ENCODE peak calls at places on chromosomes 3 and 15, in ten cellular contexts. One of them, this sample, is unnamed.

GRCh38 chr3:42632146-42632545 is 21.4 kb upstream of the ZBTB47 start:
- DNase-seq in uterus: no peak
- DNase-seq in suprapubic skin: no peak
- DNase-seq in A549: no peak
- DNase-seq in Peyer's patch: no peak
- DNase-seq in heart left ventricle: no peak
- DNase-seq in tibial nerve: no peak
- DNase-seq in adrenal gland: no peak
- DNase-seq in esophagus squamous epithelium: no peak
- DNase-seq in sigmoid colon: no peak
- DNase-seq in this sample: no peak

GRCh38 chr3:183375787-183376186 is 52.6 kb downstream of the MCF2L2 start:
- DNase-seq in A549: no peak
- DNase-seq in tibial nerve: no peak
- DNase-seq in adrenal gland: no peak
- DNase-seq in suprapubic skin: no peak
- DNase-seq in esophagus squamous epithelium: no peak
- DNase-seq in uterus: no peak
- DNase-seq in heart left ventricle: no peak
- DNase-seq in sigmoid colon: no peak
- DNase-seq in Peyer's patch: no peak
- DNase-seq in this sample: no peak

GRCh38 chr3:150227839-150228238 is 180.3 kb upstream of the TSC22D2 start:
- DNase-seq in heart left ventricle: peak
- DNase-seq in esophagus squamous epithelium: no peak
- DNase-seq in tibial nerve: no peak
- DNase-seq in Peyer's patch: peak
- DNase-seq in suprapubic skin: no peak
- DNase-seq in sigmoid colon: no peak
- DNase-seq in adrenal gland: peak
- DNase-seq in A549: peak
- DNase-seq in uterus: no peak
- DNase-seq in this sample: peak

GRCh38 chr3:123370819-123371218 is 78.1 kb downstream of the ADCY5 start:
- DNase-seq in tibial nerve: no peak
- DNase-seq in sigmoid colon: peak
- DNase-seq in esophagus squamous epithelium: no peak
- DNase-seq in A549: no peak
- DNase-seq in uterus: no peak
- DNase-seq in heart left ventricle: no peak
- DNase-seq in Peyer's patch: peak
- DNase-seq in suprapubic skin: no peak
- DNase-seq in adrenal gland: no peak
- DNase-seq in this sample: no peak

GRCh38 chr3:126310816-126311215 is 46.4 kb downstream of the KLF15 start:
- DNase-seq in tibial nerve: no peak
- DNase-seq in uterus: no peak
- DNase-seq in sigmoid colon: no peak
- DNase-seq in adrenal gland: no peak
- DNase-seq in suprapubic skin: no peak
- DNase-seq in heart left ventricle: no peak
- DNase-seq in Peyer's patch: no peak
- DNase-seq in esophagus squamous epithelium: no peak
- DNase-seq in A549: no peak
- DNase-seq in this sample: peak

GRCh38 chr15:62125763-62126162 is 39.3 kb downstream of the C2CD4B start:
- DNase-seq in uterus: no peak
- DNase-seq in A549: peak
- DNase-seq in sigmoid colon: no peak
- DNase-seq in esophagus squamous epithelium: no peak
- DNase-seq in tibial nerve: no peak
- DNase-seq in Peyer's patch: no peak
- DNase-seq in adrenal gland: peak
- DNase-seq in suprapubic skin: no peak
- DNase-seq in heart left ventricle: no peak
- DNase-seq in this sample: no peak

GRCh38 chr15:81326466-81327212 is 2.7 kb upstream of the STARD5 start:
- DNase-seq in A549: no peak
- DNase-seq in suprapubic skin: no peak
- DNase-seq in sigmoid colon: no peak
- DNase-seq in esophagus squamous epithelium: no peak
- DNase-seq in uterus: no peak
- DNase-seq in Peyer's patch: no peak
- DNase-seq in adrenal gland: no peak
- DNase-seq in heart left ventricle: no peak
- DNase-seq in tibial nerve: no peak
- DNase-seq in this sample: no peak

GRCh38 chr3:14492948-14493881 is 46.9 kb downstream of the GRIP2 start:
- DNase-seq in sigmoid colon: no peak
- DNase-seq in esophagus squamous epithelium: no peak
- DNase-seq in Peyer's patch: peak
- DNase-seq in adrenal gland: no peak
- DNase-seq in heart left ventricle: no peak
- DNase-seq in A549: no peak
- DNase-seq in tibial nerve: no peak
- DNase-seq in suprapubic skin: peak
- DNase-seq in uterus: no peak
- DNase-seq in this sample: no peak

GRCh38 chr15:52505141-52505540 is 23.5 kb downstream of the MYO5A start:
- DNase-seq in A549: no peak
- DNase-seq in Peyer's patch: no peak
- DNase-seq in esophagus squamous epithelium: no peak
- DNase-seq in suprapubic skin: peak
- DNase-seq in sigmoid colon: no peak
- DNase-seq in tibial nerve: no peak
- DNase-seq in heart left ventricle: peak
- DNase-seq in uterus: no peak
- DNase-seq in adrenal gland: no peak
- DNase-seq in this sample: no peak

GRCh38 chr15:31434418-31435255 is 108.0 kb downstream of the KLF13 start:
- DNase-seq in Peyer's patch: no peak
- DNase-seq in tibial nerve: no peak
- DNase-seq in suprapubic skin: peak
- DNase-seq in esophagus squamous epithelium: peak
- DNase-seq in heart left ventricle: peak
- DNase-seq in uterus: no peak
- DNase-seq in A549: no peak
- DNase-seq in sigmoid colon: peak
- DNase-seq in adrenal gland: no peak
- DNase-seq in this sample: peak

GRCh38 chr3:86168512-86168911 is 822.4 kb downstream of the VGLL3 start:
- DNase-seq in adrenal gland: no peak
- DNase-seq in tibial nerve: no peak
- DNase-seq in uterus: no peak
- DNase-seq in heart left ventricle: no peak
- DNase-seq in esophagus squamous epithelium: no peak
- DNase-seq in Peyer's patch: no peak
- DNase-seq in A549: no peak
- DNase-seq in suprapubic skin: no peak
- DNase-seq in sigmoid colon: no peak
- DNase-seq in this sample: no peak

GRCh38 chr15:89113263-89113662 is 25.0 kb downstream of the ABHD2 start:
- DNase-seq in adrenal gland: no peak
- DNase-seq in A549: no peak
- DNase-seq in suprapubic skin: no peak
- DNase-seq in uterus: no peak
- DNase-seq in sigmoid colon: peak
- DNase-seq in Peyer's patch: no peak
- DNase-seq in tibial nerve: no peak
- DNase-seq in esophagus squamous epithelium: no peak
- DNase-seq in heart left ventricle: no peak
- DNase-seq in this sample: no peak

GRCh38 chr15:37078000-37078399 is 22.3 kb downstream of the MEIS2 start:
- DNase-seq in sigmoid colon: no peak
- DNase-seq in suprapubic skin: no peak
- DNase-seq in uterus: no peak
- DNase-seq in esophagus squamous epithelium: no peak
- DNase-seq in A549: no peak
- DNase-seq in adrenal gland: no peak
- DNase-seq in Peyer's patch: no peak
- DNase-seq in tibial nerve: no peak
- DNase-seq in heart left ventricle: no peak
- DNase-seq in this sample: no peak

GRCh38 chr3:160676547-160677303 is at the start of gene ARL14:
- DNase-seq in sigmoid colon: no peak
- DNase-seq in Peyer's patch: no peak
- DNase-seq in adrenal gland: peak
- DNase-seq in A549: peak
- DNase-seq in uterus: no peak
- DNase-seq in suprapubic skin: no peak
- DNase-seq in tibial nerve: no peak
- DNase-seq in esophagus squamous epithelium: no peak
- DNase-seq in heart left ventricle: no peak
- DNase-seq in this sample: no peak
- TF ChIP-seq POLR2A in sigmoid colon: peak
- TF ChIP-seq POLR2A in Peyer's patch: peak
- TF ChIP-seq POLR2A in adrenal gland: no peak
- TF ChIP-seq POLR2A in A549: no peak
- TF ChIP-seq POLR2A in uterus: no peak
- TF ChIP-seq POLR2A in suprapubic skin: no peak
- TF ChIP-seq POLR2A in tibial nerve: no peak
- TF ChIP-seq POLR2A in esophagus squamous epithelium: no peak
- TF ChIP-seq POLR2A in heart left ventricle: no peak
- TF ChIP-seq POLR2A in this sample: no peak

GRCh38 chr3:190175490-190175889 is 54.8 kb upstream of the P3H2 start:
- DNase-seq in Peyer's patch: no peak
- DNase-seq in tibial nerve: no peak
- DNase-seq in esophagus squamous epithelium: no peak
- DNase-seq in A549: no peak
- DNase-seq in uterus: no peak
- DNase-seq in heart left ventricle: no peak
- DNase-seq in sigmoid colon: no peak
- DNase-seq in adrenal gland: no peak
- DNase-seq in suprapubic skin: no peak
- DNase-seq in this sample: no peak

GRCh38 chr3:190182418-190183043 is 61.8 kb upstream of the P3H2 start:
- DNase-seq in suprapubic skin: no peak
- DNase-seq in sigmoid colon: no peak
- DNase-seq in esophagus squamous epithelium: no peak
- DNase-seq in A549: peak
- DNase-seq in adrenal gland: no peak
- DNase-seq in tibial nerve: no peak
- DNase-seq in Peyer's patch: no peak
- DNase-seq in heart left ventricle: no peak
- DNase-seq in uterus: no peak
- DNase-seq in this sample: no peak

GRCh38 chr3:190178779-190179178 is 58.1 kb upstream of the P3H2 start:
- DNase-seq in suprapubic skin: no peak
- DNase-seq in A549: no peak
- DNase-seq in esophagus squamous epithelium: no peak
- DNase-seq in Peyer's patch: no peak
- DNase-seq in heart left ventricle: no peak
- DNase-seq in uterus: no peak
- DNase-seq in tibial nerve: no peak
- DNase-seq in sigmoid colon: no peak
- DNase-seq in adrenal gland: no peak
- DNase-seq in this sample: no peak

GRCh38 chr3:190183121-190183520 is 62.4 kb upstream of the P3H2 start:
- DNase-seq in sigmoid colon: no peak
- DNase-seq in uterus: no peak
- DNase-seq in A549: peak
- DNase-seq in suprapubic skin: no peak
- DNase-seq in adrenal gland: no peak
- DNase-seq in Peyer's patch: no peak
- DNase-seq in tibial nerve: no peak
- DNase-seq in heart left ventricle: no peak
- DNase-seq in esophagus squamous epithelium: no peak
- DNase-seq in this sample: no peak

GRCh38 chr3:190180268-190180667 is 59.6 kb upstream of the P3H2 start:
- DNase-seq in tibial nerve: no peak
- DNase-seq in sigmoid colon: no peak
- DNase-seq in adrenal gland: no peak
- DNase-seq in suprapubic skin: no peak
- DNase-seq in heart left ventricle: no peak
- DNase-seq in uterus: no peak
- DNase-seq in Peyer's patch: no peak
- DNase-seq in esophagus squamous epithelium: no peak
- DNase-seq in A549: no peak
- DNase-seq in this sample: no peak
- H3K27ac ChIP-seq in tibial nerve: no peak
- H3K27ac ChIP-seq in sigmoid colon: no peak
- H3K27ac ChIP-seq in adrenal gland: no peak
- H3K27ac ChIP-seq in suprapubic skin: no peak
- H3K27ac ChIP-seq in heart left ventricle: no peak
- H3K27ac ChIP-seq in uterus: no peak
- H3K27ac ChIP-seq in Peyer's patch: no peak
- H3K27ac ChIP-seq in esophagus squamous epithelium: no peak
- H3K27ac ChIP-seq in A549: no peak
- H3K27ac ChIP-seq in this sample: no peak

GRCh38 chr15:77568960-77569646 is 63.6 kb downstream of the LINGO1 start:
- DNase-seq in tibial nerve: peak
- DNase-seq in Peyer's patch: no peak
- DNase-seq in sigmoid colon: no peak
- DNase-seq in uterus: peak
- DNase-seq in esophagus squamous epithelium: no peak
- DNase-seq in adrenal gland: no peak
- DNase-seq in A549: no peak
- DNase-seq in suprapubic skin: no peak
- DNase-seq in heart left ventricle: peak
- DNase-seq in this sample: no peak
- TF ChIP-seq POLR2A in tibial nerve: no peak
- TF ChIP-seq POLR2A in Peyer's patch: no peak
- TF ChIP-seq POLR2A in sigmoid colon: no peak
- TF ChIP-seq POLR2A in uterus: no peak
- TF ChIP-seq POLR2A in esophagus squamous epithelium: no peak
- TF ChIP-seq POLR2A in adrenal gland: no peak
- TF ChIP-seq POLR2A in A549: no peak
- TF ChIP-seq POLR2A in suprapubic skin: no peak
- TF ChIP-seq POLR2A in heart left ventricle: no peak
- TF ChIP-seq POLR2A in this sample: no peak

GRCh38 chr3:129587061-129587460 is 19.4 kb downstream of the PLXND1 start:
- DNase-seq in esophagus squamous epithelium: no peak
- DNase-seq in Peyer's patch: peak
- DNase-seq in heart left ventricle: no peak
- DNase-seq in tibial nerve: peak
- DNase-seq in adrenal gland: no peak
- DNase-seq in sigmoid colon: peak
- DNase-seq in A549: peak
- DNase-seq in suprapubic skin: no peak
- DNase-seq in uterus: peak
- DNase-seq in this sample: no peak
- H3K27ac ChIP-seq in esophagus squamous epithelium: peak
- H3K27ac ChIP-seq in Peyer's patch: peak
- H3K27ac ChIP-seq in heart left ventricle: no peak
- H3K27ac ChIP-seq in tibial nerve: peak
- H3K27ac ChIP-seq in adrenal gland: no peak
- H3K27ac ChIP-seq in sigmoid colon: peak
- H3K27ac ChIP-seq in A549: peak
- H3K27ac ChIP-seq in suprapubic skin: peak
- H3K27ac ChIP-seq in uterus: peak
- H3K27ac ChIP-seq in this sample: peak

This sample was measured in vagina.